ENCODE peak calls at places on chromosome 22, in nine cellular contexts. L is heart left ventricle, I is A549, E is gastrocnemius medialis, Z is GM12878, T is body of pancreas, S is K562, V is right lobe of liver, D is HCT116. B is an unnamed sample. For H3K4me1, the result is how much of the 10 kb centered on the place peaks cover.

GRCh38 chr22:43399980-43400358 is 11.8 kb upstream of the MPPED1 start:
- ATAC-seq in L (no peak), T (no peak), E (no peak), Z (no peak), S (no peak), V (peak), I (no peak), D (no peak), B (no peak)

GRCh38 chr22:38706101-38706884 is 549 bp downstream of the GTPBP1 start:
- ATAC-seq in E (peak), L (no peak), V (peak), D (peak), Z (peak), I (peak), T (peak), S (peak), B (peak)

GRCh38 chr22:36460202-36460601 is 21.2 kb downstream of the TXN2 start:
- ATAC-seq in V (no peak), I (no peak), S (no peak), E (no peak), L (no peak), Z (no peak), T (no peak), D (no peak), B (no peak)

GRCh38 chr22:20459152-20459542 is 21.5 kb upstream of the SCARF2 start:
- ATAC-seq in S (no peak), Z (no peak), V (no peak), D (no peak), L (no peak), E (no peak), T (no peak), I (no peak), B (no peak)

GRCh38 chr22:43000441-43001175 is 14.3 kb downstream of the PACSIN2 start:
- ATAC-seq in S (no peak), V (no peak), I (no peak), E (no peak), D (no peak), T (no peak), Z (peak), L (no peak), B (no peak)

GRCh38 chr22:35971418-35972119 is 57.1 kb downstream of the RBFOX2 start:
- ATAC-seq in D (no peak), E (no peak), L (peak), T (no peak), Z (no peak), I (no peak), S (no peak), V (peak), B (no peak)

GRCh38 chr22:32801436-32802290 is at the start of gene TIMP3:
- ATAC-seq in T (peak), I (peak), D (peak), E (peak), V (peak), Z (no peak), L (peak), S (peak), B (peak)

GRCh38 chr22:36419177-36419911 is 31.6 kb upstream of the MYH9 start:
- ATAC-seq in T (peak), S (peak), E (peak), V (peak), I (peak), L (peak), D (no peak), Z (peak), B (peak)

GRCh38 chr22:30617819-30618218 is 10.8 kb downstream of the TCN2 start:
- ATAC-seq in T (no peak), L (no peak), V (no peak), S (no peak), E (no peak), D (no peak), Z (no peak), I (no peak), B (no peak)

GRCh38 chr22:21100149-21101032 is 54.6 kb downstream of the LRRC74B start:
- ATAC-seq in I (no peak), E (no peak), D (no peak), Z (no peak), V (no peak), S (no peak), L (no peak), T (no peak), B (no peak)

GRCh38 chr22:17407643-17408042 is 38.4 kb downstream of the CECR2 start:
- ATAC-seq in Z (no peak), S (no peak), D (no peak), E (peak), V (peak), T (no peak), L (no peak), I (no peak), B (no peak)

GRCh38 chr22:44335903-44336803 is 23.4 kb upstream of the SHISAL1 start:
- ATAC-seq in T (no peak), L (no peak), V (no peak), S (no peak), E (no peak), I (no peak), D (peak), Z (no peak), B (no peak)

GRCh38 chr22:36762687-36763260 is 13.1 kb downstream of the IFT27 start:
- ATAC-seq in T (no peak), L (peak), E (no peak), Z (no peak), I (no peak), D (no peak), V (no peak), S (no peak), B (peak)

GRCh38 chr22:21995660-21996059 is 13.1 kb upstream of the TOP3B start:
- ATAC-seq in I (no peak), D (no peak), E (no peak), T (no peak), Z (no peak), V (no peak), L (no peak), S (no peak), B (no peak)

GRCh38 chr22:23556026-23556620 is 24.0 kb downstream of the IGLL1 start:
- ATAC-seq in D (no peak), E (no peak), S (no peak), Z (no peak), L (no peak), T (no peak), V (no peak), I (no peak), B (no peak)

GRCh38 chr22:27581688-27582087 is 219.9 kb downstream of the MN1 start:
- ATAC-seq in S (no peak), T (peak), D (no peak), E (peak), L (peak), Z (no peak), I (no peak), V (no peak), B (peak)

GRCh38 chr22:27669798-27670599 is 131.6 kb downstream of the MN1 start:
- ATAC-seq in D (peak), E (no peak), T (peak), I (no peak), Z (no peak), S (no peak), L (peak), V (no peak), B (no peak)

GRCh38 chr22:44031111-44031963 is 7.2 kb downstream of the PARVB start:
- ATAC-seq in S (no peak), Z (no peak), E (no peak), L (no peak), T (no peak), I (no peak), D (no peak), V (no peak), B (no peak)

GRCh38 chr22:21719024-21719423 is 16.6 kb downstream of the YPEL1 start:
- ATAC-seq in D (no peak), V (peak), I (no peak), S (peak), Z (no peak), L (no peak), T (no peak), E (no peak), B (no peak)

GRCh38 chr22:20430641-20431519 is 6.7 kb downstream of the SCARF2 start:
- ATAC-seq in Z (peak), V (peak), T (peak), I (peak), S (no peak), E (peak), D (peak), L (no peak), B (peak)

GRCh38 chr22:27718186-27719032 is 83.1 kb downstream of the MN1 start:
- ATAC-seq in V (peak), L (peak), D (peak), I (peak), Z (peak), T (peak), E (peak), S (peak), B (peak)

GRCh38 chr22:23775779-23776375 is 3.2 kb downstream of the MMP11 start:
- ATAC-seq in I (peak), T (no peak), V (no peak), E (no peak), L (no peak), Z (peak), D (no peak), S (no peak), B (no peak)

GRCh38 chr22:20531404-20532181 is 24.2 kb downstream of the MED15 start:
- ATAC-seq in Z (no peak), L (peak), S (peak), D (peak), T (peak), I (peak), E (peak), V (peak), B (peak)

GRCh38 chr22:27456696-27457503 is 344.7 kb downstream of the MN1 start:
- ATAC-seq in D (peak), Z (no peak), L (no peak), S (no peak), E (no peak), T (no peak), I (peak), V (no peak), B (no peak)

GRCh38 chr22:35597692-35598395 is 19.3 kb downstream of the MB start:
- ATAC-seq in D (no peak), T (peak), I (no peak), E (no peak), S (no peak), L (no peak), Z (no peak), V (no peak), B (no peak)

GRCh38 chr22:17115927-17116326 is 5.2 kb downstream of the TMEM121B start:
- ATAC-seq in I (no peak), T (no peak), E (no peak), Z (no peak), S (no peak), L (no peak), V (no peak), D (no peak), B (no peak)

GRCh38 chr22:30573594-30574094 is 821 bp downstream of the GAL3ST1 start:
- ATAC-seq in D (peak), I (peak), L (no peak), Z (peak), V (peak), E (peak), S (no peak), T (peak), B (no peak)

GRCh38 chr22:33666249-33666648 is 254.0 kb downstream of the LARGE1 start:
- ATAC-seq in S (no peak), V (no peak), I (no peak), T (no peak), E (no peak), L (no peak), Z (no peak), D (no peak), B (no peak)

GRCh38 chr22:20203142-20204099 is 52.6 kb upstream of the CCDC188 start:
- ATAC-seq in S (no peak), E (peak), T (peak), I (no peak), Z (no peak), L (peak), D (peak), V (peak), B (peak)

GRCh38 chr22:37109242-37109917 is at the start of gene TMPRSS6:
- ATAC-seq in S (no peak), D (peak), V (peak), E (no peak), Z (no peak), T (no peak), L (no peak), I (no peak), B (no peak)

GRCh38 chr22:37757663-37758062 is 50.1 kb upstream of the GCAT start:
- ATAC-seq in T (no peak), V (no peak), S (no peak), E (no peak), L (no peak), I (no peak), Z (no peak), D (no peak), B (no peak)

GRCh38 chr22:41579997-41580355 is 9.7 kb downstream of the PMM1 start:
- ATAC-seq in S (no peak), L (no peak), Z (no peak), I (no peak), T (no peak), D (no peak), E (no peak), V (no peak), B (no peak)
- TF ChIP-seq POLR2A in S (no peak), L (no peak), Z (no peak), I (no peak), T (no peak), D (no peak), E (no peak), V (no peak), B (no peak)

DNA sequence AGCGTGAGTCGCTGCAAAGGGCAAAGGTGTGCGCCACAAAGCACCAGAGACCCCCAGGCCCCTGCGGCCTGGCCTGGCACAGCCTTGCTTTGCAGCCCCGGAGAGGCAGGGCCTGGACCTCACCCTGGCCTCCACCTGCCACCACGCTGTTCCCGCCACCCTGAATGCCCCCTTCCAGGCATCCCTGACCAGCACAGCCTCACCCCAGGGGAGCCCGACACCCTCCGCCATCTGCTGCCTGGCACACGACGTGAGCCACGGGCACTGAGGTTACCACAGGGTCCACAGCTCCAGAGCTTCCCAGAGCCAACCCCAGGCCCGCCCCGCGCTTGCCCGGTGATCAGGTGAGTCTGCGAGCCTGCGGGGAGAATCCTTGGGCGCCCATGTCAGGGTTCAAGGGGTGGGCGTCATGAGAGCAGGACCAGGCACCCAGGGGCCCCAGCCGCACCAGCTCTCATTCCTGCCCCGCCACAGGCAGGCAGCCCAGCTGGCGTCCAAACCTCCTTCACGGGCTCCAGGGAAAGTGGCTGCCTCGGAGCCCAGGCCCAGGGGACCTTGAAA is 171.3 kb downstream of the BRD1 start:
- ATAC-seq in S (no peak), I (no peak), Z (peak), E (no peak), T (no peak), V (no peak), L (no peak), D (peak), B (no peak)
- H3K4me1 ChIP-seq in S (under half), I (under half), Z (under half), E (under half), T (under half), V (under half), L (under half), D (under half), B (under half)

DNA sequence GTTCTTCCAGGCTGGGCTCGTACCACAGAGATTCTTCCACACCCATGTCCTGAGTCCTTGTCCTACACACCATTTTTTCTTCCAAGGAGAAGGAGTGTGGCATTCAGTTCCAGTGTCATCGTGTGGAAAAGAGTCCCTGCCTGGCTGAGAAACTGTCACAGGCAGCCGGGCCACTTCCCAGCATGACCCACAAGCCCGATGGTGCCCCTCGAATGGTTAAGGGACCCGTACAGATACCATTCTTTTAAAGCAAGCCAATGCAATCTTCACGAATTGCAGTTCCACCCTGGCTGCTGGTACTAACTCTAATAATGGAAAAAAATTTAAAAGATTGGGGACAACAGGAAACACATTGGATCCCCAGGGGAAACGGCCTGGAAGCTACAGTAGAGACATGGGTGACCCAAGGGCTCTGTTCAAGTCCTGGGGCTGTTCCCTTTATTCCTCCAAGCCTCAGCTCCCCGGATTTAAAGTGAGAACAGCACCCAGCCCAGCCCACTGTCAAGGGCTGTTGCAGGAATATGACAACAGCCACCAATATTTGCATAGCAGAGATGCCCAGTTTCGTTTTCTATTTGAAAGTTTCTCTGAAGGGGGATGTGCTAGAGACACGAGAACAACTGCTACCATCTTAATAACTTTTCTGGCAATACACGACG is 80.9 kb upstream of the WNT7B start:
- ATAC-seq in D (no peak), Z (peak), L (no peak), I (no peak), V (peak), E (peak), S (peak), T (peak), B (no peak)
- TF ChIP-seq POLR2A in D (no peak), Z (peak), L (no peak), I (no peak), V (peak), E (peak), S (no peak), T (peak), B (no peak)

DNA sequence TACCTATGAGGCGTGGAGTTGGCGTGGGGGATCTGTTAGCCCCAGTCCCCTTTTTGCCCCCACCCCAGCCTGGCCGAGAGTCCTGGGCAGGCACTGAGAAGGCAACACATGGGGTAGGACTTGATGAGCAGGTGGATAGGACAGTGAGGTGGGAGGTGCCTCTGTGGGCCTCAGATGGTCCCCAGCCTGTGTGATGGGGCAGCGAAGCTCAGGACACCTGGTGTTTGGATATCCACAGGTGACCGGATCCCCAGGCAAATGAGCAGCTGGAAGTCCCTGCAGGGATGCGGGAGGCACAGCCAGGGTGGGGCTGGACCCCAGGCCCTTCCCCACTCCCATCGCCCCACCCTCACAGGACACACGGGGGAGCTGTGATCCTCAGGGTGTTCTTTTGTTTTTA is 9.7 kb downstream of the FBLN1 start:
- ATAC-seq in E (peak), I (no peak), Z (no peak), T (no peak), V (no peak), S (no peak), L (peak), D (no peak), B (no peak)
- H3K4me1 ChIP-seq in E (under half), I (under half), Z (under half), T (under half), V (under half), S (under half), L (under half), D (under half), B (under half)

GRCh38 chr22:24951942-24952836 is at the start of gene KIAA1671:
- ATAC-seq in D (peak), I (peak), Z (peak), E (peak), V (peak), L (peak), S (peak), T (peak), B (peak)
- TF ChIP-seq POLR2A in D (peak), I (peak), Z (no peak), E (peak), V (peak), L (no peak), S (no peak), T (peak), B (no peak)

GRCh38 chr22:40190501-40190900 is 12.8 kb downstream of the TNRC6B start:
- ATAC-seq in I (no peak), Z (no peak), E (no peak), D (no peak), L (peak), V (peak), T (no peak), S (peak), B (no peak)
- H3K4me1 ChIP-seq in I (under half), Z (under half), E (half or more), D (under half), L (half or more), V (under half), T (half or more), S (under half), B (half or more)

DNA sequence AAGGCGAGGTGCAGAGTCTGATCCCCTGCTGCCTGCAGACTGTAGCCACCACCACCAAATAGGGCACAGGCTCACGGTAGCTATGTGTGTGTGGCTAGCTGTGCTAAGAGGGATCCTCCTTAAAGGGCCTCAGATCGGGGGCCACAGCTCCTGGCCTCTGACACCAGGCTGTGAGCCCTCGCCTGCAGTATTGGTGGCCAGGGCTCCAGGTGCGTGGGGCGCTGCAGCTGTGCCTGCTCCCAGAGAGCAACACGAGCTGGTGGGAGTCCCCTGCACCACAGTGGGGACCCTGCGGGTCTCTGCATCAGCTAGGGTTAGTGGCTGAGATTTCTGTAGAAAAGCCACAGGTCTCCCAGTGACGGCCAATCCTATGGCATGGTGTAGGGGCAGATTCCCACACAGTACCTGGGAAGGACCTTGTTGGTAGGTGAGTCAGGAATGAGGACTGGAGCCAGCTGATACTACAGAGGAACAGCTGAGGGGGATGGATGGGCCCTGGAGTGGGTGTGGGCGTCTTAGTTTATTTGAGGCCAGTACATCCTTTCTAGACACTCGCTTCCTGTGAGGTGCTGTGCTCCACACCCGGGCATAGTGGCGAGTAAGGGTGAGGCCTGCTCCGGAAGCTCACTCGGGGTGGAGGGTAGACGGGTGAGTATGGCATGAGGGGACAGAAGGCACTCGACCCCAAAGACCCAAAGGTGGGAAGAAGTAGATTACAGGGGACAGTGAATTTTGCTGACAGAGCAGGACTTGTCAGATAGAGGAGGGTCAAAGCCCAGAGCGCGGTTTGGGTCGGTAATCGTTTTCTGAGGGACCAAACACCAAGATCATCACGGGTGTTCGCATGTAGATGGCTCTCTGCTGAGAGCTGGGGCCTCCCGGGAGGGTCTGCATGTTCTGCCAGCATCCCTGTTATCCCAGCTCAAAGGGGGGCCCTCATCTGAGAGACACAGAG is 212.5 kb downstream of the TBC1D22A start:
- ATAC-seq in T (no peak), V (no peak), Z (no peak), D (no peak), I (no peak), L (no peak), S (no peak), E (no peak), B (no peak)
- TF ChIP-seq POLR2A in T (no peak), V (no peak), Z (no peak), D (no peak), I (no peak), L (no peak), S (no peak), E (no peak), B (no peak)

B was measured in gastroesophageal sphincter.